ENCODE peak calls at places on chromosomes 1 and 21, in seven cellular contexts. N, T, I, K, P, H and Y are unnamed samples.

GRCh38 chr21:38637161-38637560 is 138.9 kb upstream of the ERG start:
- DNase-seq in H (no peak), T (no peak), K (no peak), N (no peak), I (no peak), P (no peak), Y (no peak)

GRCh38 chr1:23178931-23179330 is 10.3 kb upstream of the LUZP1 start:
- DNase-seq in P (no peak), H (no peak), I (peak; percentile 66), N (no peak), K (no peak), T (no peak), Y (no peak)

GRCh38 chr1:1360511-1361169 is 2.3 kb upstream of the MXRA8 start:
- DNase-seq in K (peak; percentile 87), H (no peak), T (no peak), I (no peak), P (peak; percentile 76), N (peak; percentile 22), Y (peak; percentile 47)

GRCh38 chr1:29508458-29509107 is 272.3 kb downstream of the PTPRU start:
- DNase-seq in T (no peak), I (no peak), P (no peak), N (no peak), K (no peak), H (peak; percentile 14), Y (no peak)

GRCh38 chr21:33662046-33662445 is 19.7 kb downstream of the ITSN1 start:
- DNase-seq in P (no peak), T (no peak), I (no peak), H (no peak), K (no peak), N (no peak), Y (no peak)

GRCh38 chr1:27686223-27686990 is 14.4 kb upstream of the IFI6 start:
- DNase-seq in P (no peak), T (no peak), N (no peak), I (no peak), K (no peak), H (no peak), Y (no peak)

GRCh38 chr21:41766883-41767605 is at the start of gene RIPK4:
- DNase-seq in N (peak; percentile 78), P (peak; percentile 91), T (no peak), K (no peak), I (no peak), H (peak; percentile 89), Y (peak; percentile 83)

GRCh38 chr1:38068220-38068979 is 21.8 kb upstream of the POU3F1 start:
- DNase-seq in T (no peak), N (no peak), P (no peak), I (no peak), H (no peak), K (no peak), Y (no peak)

GRCh38 chr1:176820292-176821056 is 344.0 kb downstream of the ASTN1 start:
- DNase-seq in T (no peak), I (no peak), N (no peak), H (no peak), P (no peak), K (no peak), Y (no peak)

GRCh38 chr1:150765229-150765976 is at the start of gene CTSS:
- DNase-seq in N (no peak), K (peak; percentile 8), T (no peak), H (no peak), I (peak; percentile 86), P (no peak), Y (peak; percentile 10)

GRCh38 chr1:115222616-115223402 is 115.2 kb downstream of the NGF start:
- DNase-seq in I (no peak), K (no peak), T (no peak), N (no peak), P (no peak), H (no peak), Y (peak; percentile 37)

GRCh38 chr1:177392336-177392735 is 221.6 kb downstream of the BRINP2 start:
- DNase-seq in T (no peak), H (no peak), N (no peak), P (no peak), I (no peak), K (no peak), Y (no peak)

GRCh38 chr1:16631248-16632043 is 18.1 kb upstream of the NBPF1 start:
- DNase-seq in N (peak; percentile 17), H (peak; percentile 58), K (no peak), P (peak; percentile 84), I (no peak), T (no peak), Y (no peak)

GRCh38 chr1:150551784-150552691 is 2.8 kb downstream of the ADAMTSL4 start:
- DNase-seq in P (peak; percentile 90), K (peak; percentile 71), N (no peak), T (no peak), I (peak; percentile 98), H (peak; percentile 46), Y (no peak)

GRCh38 chr1:1119272-1119890 is 3.5 kb upstream of the C1orf159 start:
- DNase-seq in K (no peak), N (no peak), I (no peak), H (no peak), P (no peak), T (no peak), Y (no peak)

GRCh38 chr21:31235671-31236450 is 108.2 kb downstream of the TIAM1 start:
- DNase-seq in H (no peak), I (no peak), T (no peak), K (no peak), N (no peak), P (no peak), Y (peak; percentile 61)

GRCh38 chr1:202154766-202155477 is 5.5 kb downstream of the PTPN7 start:
- DNase-seq in T (peak; percentile 41), P (no peak), N (peak; percentile 60), H (peak; percentile 84), I (peak; percentile 66), K (no peak), Y (no peak)

DNA sequence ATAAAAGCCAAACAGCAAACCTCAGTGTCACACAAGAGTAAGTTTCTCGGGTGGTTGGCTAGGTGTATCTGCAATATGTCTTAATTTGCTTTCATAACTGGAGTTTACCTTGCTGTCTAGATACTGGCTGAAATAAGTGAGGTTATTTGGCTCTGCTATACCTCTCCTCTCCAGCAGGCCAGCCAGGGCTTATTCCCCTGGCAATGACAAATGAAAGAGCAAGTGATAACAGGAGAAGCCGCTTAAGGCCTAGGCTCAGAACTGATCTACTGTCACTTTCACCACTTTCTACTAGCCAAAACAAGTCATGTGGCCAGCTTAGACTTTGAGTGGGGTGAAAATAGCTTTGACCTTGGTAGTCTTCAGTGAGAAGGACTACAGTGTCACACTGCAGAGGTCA is 4.8 kb upstream of the RPE65 start:
- DNase-seq in T (no peak), H (no peak), P (no peak), K (no peak), N (no peak), I (no peak), Y (no peak)
- TF ChIP-seq CTCF in T (peak; percentile 28), H (peak; percentile 48), P (no peak), K (no peak), N (peak; percentile 25), I (no peak), Y (peak; percentile 11)

DNA sequence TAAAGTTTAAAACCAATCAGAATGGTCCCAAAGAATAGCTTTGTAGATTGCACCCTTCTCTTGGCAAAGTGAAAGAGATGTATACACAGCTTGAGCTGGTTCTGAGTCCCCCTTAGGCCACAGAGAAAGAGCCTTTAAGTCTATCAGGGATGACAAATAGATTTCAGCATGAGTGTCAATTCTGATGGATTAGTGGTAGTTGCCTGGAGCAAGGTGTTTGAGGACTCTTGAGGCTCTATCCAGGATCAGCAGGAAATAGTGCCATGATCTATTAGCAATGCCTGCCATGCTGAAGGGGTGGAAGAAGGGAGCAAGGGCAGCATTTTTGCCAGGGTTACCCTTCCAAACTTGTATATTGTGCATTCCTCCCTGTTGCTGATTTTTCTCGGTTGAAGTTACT is 116.6 kb downstream of the ATG4C start:
- DNase-seq in P (no peak), I (no peak), T (no peak), H (no peak), K (no peak), N (no peak), Y (no peak)
- TF ChIP-seq CTCF in P (no peak), I (no peak), T (no peak), H (no peak), K (no peak), N (no peak), Y (no peak)

DNA sequence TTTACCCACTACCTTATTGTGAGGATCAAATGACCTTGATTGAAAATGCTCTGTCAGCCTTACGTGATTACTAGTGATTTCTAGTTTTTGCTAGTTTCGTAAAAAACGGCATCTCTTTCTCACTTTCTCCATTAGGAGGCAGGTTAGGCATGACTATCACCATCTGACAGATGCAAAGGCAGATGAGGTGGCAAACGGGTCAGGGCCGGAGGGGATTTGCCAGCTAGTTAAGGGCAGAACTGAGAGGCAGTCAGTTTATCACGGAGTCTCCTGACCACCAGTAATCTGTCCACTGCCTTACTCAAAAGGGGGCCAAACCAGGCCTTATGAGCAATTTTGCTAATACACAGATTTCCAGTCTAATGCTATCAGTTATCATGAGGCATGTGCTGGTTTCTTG is 159.3 kb downstream of the TSEN15 start:
- DNase-seq in T (no peak), N (no peak), I (no peak), H (no peak), P (no peak), K (no peak), Y (no peak)
- TF ChIP-seq CTCF in T (no peak), N (peak; percentile 11), I (no peak), H (peak; percentile 31), P (no peak), K (no peak), Y (peak; percentile 20)

DNA sequence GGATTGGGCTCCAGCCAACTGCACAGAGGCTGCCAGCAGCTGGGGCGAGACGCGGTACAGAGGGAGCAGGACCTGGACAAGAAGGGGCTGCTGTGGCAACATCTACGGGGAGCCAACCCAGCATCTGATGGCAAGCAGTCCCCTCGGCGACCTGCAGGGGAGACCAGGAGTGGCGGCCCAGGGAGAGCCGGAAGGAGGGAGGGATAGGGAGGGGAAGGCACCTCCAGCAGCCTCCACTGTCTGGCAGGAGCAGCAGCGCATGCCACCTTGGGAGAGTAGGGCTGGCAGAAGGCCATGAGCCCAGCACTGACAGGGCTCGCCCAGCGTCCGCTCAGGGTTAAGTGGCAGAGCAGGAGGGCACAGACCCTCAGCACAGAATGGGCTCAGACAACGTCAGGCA is 17.3 kb downstream of the CHD5 start:
- DNase-seq in N (peak; percentile 61), T (no peak), K (no peak), H (peak; percentile 72), I (no peak), P (no peak), Y (no peak)
- TF ChIP-seq CTCF in N (peak; percentile 49), T (no peak), K (no peak), H (peak; percentile 54), I (no peak), P (no peak), Y (no peak)

DNA sequence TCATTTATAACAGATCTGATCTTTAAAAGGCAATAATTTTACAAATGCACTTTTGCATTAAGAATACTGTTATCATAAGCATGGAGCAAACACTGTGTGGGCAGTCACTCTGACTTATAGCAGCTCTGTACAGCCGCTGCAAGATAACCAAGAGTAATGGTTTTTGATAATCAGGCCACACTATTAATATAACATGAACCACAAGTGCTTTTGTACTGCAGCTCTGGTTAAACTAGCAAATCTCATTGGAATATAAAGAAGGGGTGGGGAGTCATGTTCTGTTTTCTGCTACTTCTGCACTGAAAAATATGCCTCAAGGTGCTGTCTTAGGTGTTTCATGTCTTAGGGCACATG is 357.4 kb downstream of the LMO4 start:
- DNase-seq in P (no peak), H (no peak), T (no peak), N (no peak), I (no peak), K (no peak), Y (no peak)
- TF ChIP-seq CTCF in P (no peak), H (no peak), T (no peak), N (no peak), I (no peak), K (no peak), Y (no peak)